ENCODE peak calls at places on chromosomes 16 and 17, in nine cellular contexts. N is psoas muscle, Z is fibroblast of the aortic adventitia, L is stomach, M is PC-9, X is cardiac fibroblast, G is BJ, I is lower leg skin, D is ovary. F is an unnamed sample.

GRCh38 chr16:67608367-67608766 is 36.6 kb upstream of the CARMIL2 start:
- DNase-seq in N (no peak), Z (no peak), L (no peak), M (no peak), X (no peak), G (no peak), I (no peak), D (no peak), F (no peak)

GRCh38 chr17:31650756-31651520 is 208.1 kb downstream of the COPRS start:
- DNase-seq in N (no peak), Z (no peak), L (no peak), M (no peak), X (no peak), G (no peak), I (no peak), D (no peak), F (no peak)

GRCh38 chr16:87210949-87211348 is 106.2 kb downstream of the C16orf95 start:
- DNase-seq in N (no peak), Z (peak), L (no peak), M (no peak), X (peak), G (no peak), I (no peak), D (no peak), F (no peak)

GRCh38 chr16:77569406-77569805 is 134.6 kb upstream of the ADAMTS18 start:
- DNase-seq in N (no peak), Z (no peak), L (no peak), M (no peak), X (no peak), G (no peak), I (no peak), D (no peak), F (no peak)

GRCh38 chr17:78924481-78925151 is 571 bp downstream of the TIMP2 start:
- DNase-seq in N (peak), Z (peak), L (no peak), M (no peak), X (no peak), G (no peak), I (no peak), D (peak), F (no peak)

GRCh38 chr17:12648498-12648897 is 17.2 kb upstream of the MYOCD start:
- DNase-seq in N (no peak), Z (no peak), L (no peak), M (no peak), X (no peak), G (no peak), I (no peak), D (no peak), F (no peak)

GRCh38 chr17:78174870-78175642 is 6.7 kb downstream of the SYNGR2 start:
- DNase-seq in N (peak), Z (no peak), L (peak), M (no peak), X (no peak), G (no peak), I (no peak), D (no peak), F (no peak)

GRCh38 chr16:58366247-58367031 is 25.8 kb upstream of the GINS3 start:
- DNase-seq in N (no peak), Z (peak), L (no peak), M (peak), X (peak), G (no peak), I (no peak), D (no peak), F (peak)

GRCh38 chr16:85554114-85554790 is 58.9 kb upstream of the GSE1 start:
- DNase-seq in N (peak), Z (peak), L (peak), M (peak), X (peak), G (peak), I (peak), D (peak), F (no peak)

GRCh38 chr16:27972500-27972899 is 91.0 kb downstream of the GSG1L start:
- DNase-seq in N (no peak), Z (peak), L (no peak), M (peak), X (peak), G (no peak), I (peak), D (no peak), F (no peak)

GRCh38 chr16:84391151-84391873 is 23.0 kb downstream of the ATP2C2 start:
- DNase-seq in N (no peak), Z (peak), L (no peak), M (no peak), X (no peak), G (no peak), I (no peak), D (no peak), F (no peak)

GRCh38 chr17:82957469-82957795 is 117.6 kb upstream of the ZNF750 start:
- DNase-seq in N (peak), Z (no peak), L (peak), M (no peak), X (no peak), G (no peak), I (no peak), D (no peak), F (no peak)

GRCh38 chr16:87064731-87065720 is 252.2 kb downstream of the C16orf95 start:
- DNase-seq in N (no peak), Z (no peak), L (no peak), M (no peak), X (no peak), G (no peak), I (peak), D (no peak), F (no peak)

GRCh38 chr16:66416981-66417700 is 10.0 kb upstream of the BEAN1 start:
- DNase-seq in N (no peak), Z (peak), L (no peak), M (peak), X (peak), G (no peak), I (peak), D (no peak), F (peak)

GRCh38 chr17:3732171-3732570 is 8.5 kb downstream of the HASPIN start:
- DNase-seq in N (no peak), Z (peak), L (no peak), M (no peak), X (peak), G (no peak), I (no peak), D (no peak), F (no peak)

GRCh38 chr17:63844293-63844672 is 1.8 kb upstream of the SMARCD2 start:
- DNase-seq in N (peak), Z (no peak), L (no peak), M (no peak), X (no peak), G (no peak), I (no peak), D (no peak), F (no peak)

GRCh38 chr17:43366809-43367587 is 31.8 kb upstream of the ARL4D start:
- DNase-seq in N (peak), Z (no peak), L (no peak), M (no peak), X (no peak), G (no peak), I (no peak), D (peak), F (no peak)

GRCh38 chr17:29060475-29060874 is 17.5 kb downstream of the PIPOX start:
- DNase-seq in N (no peak), Z (no peak), L (no peak), M (no peak), X (no peak), G (no peak), I (no peak), D (no peak), F (no peak)

GRCh38 chr17:80804466-80804865 is 187.2 kb upstream of the CHMP6 start:
- DNase-seq in N (no peak), Z (no peak), L (no peak), M (no peak), X (no peak), G (no peak), I (peak), D (no peak), F (no peak)

GRCh38 chr17:82692268-82692667 is 6.2 kb downstream of the RAB40B start:
- DNase-seq in N (peak), Z (no peak), L (no peak), M (no peak), X (no peak), G (no peak), I (no peak), D (no peak), F (no peak)

GRCh38 chr17:21419299-21420239 is 43.4 kb downstream of the KCNJ12 start:
- DNase-seq in N (no peak), Z (no peak), L (no peak), M (no peak), X (no peak), G (no peak), I (peak), D (no peak), F (no peak)

GRCh38 chr17:82870091-82870491 is 30.3 kb upstream of the ZNF750 start:
- DNase-seq in N (peak), Z (no peak), L (no peak), M (no peak), X (no peak), G (no peak), I (no peak), D (no peak), F (no peak)

GRCh38 chr16:72042157-72042660 is 12.1 kb upstream of the HP start:
- DNase-seq in N (peak), Z (no peak), L (no peak), M (peak), X (no peak), G (no peak), I (no peak), D (no peak), F (peak)

GRCh38 chr17:31696184-31696602 is 162.9 kb downstream of the COPRS start:
- DNase-seq in N (peak), Z (peak), L (peak), M (no peak), X (peak), G (peak), I (peak), D (peak), F (peak)

GRCh38 chr17:19341641-19342610 is 20.6 kb downstream of the B9D1 start:
- DNase-seq in N (peak), Z (peak), L (no peak), M (no peak), X (no peak), G (no peak), I (no peak), D (peak), F (no peak)
- H3K4me3 ChIP-seq in N (no peak), Z (no peak), L (no peak), M (no peak), X (no peak), G (no peak), I (no peak), D (no peak), F (no peak)

DNA sequence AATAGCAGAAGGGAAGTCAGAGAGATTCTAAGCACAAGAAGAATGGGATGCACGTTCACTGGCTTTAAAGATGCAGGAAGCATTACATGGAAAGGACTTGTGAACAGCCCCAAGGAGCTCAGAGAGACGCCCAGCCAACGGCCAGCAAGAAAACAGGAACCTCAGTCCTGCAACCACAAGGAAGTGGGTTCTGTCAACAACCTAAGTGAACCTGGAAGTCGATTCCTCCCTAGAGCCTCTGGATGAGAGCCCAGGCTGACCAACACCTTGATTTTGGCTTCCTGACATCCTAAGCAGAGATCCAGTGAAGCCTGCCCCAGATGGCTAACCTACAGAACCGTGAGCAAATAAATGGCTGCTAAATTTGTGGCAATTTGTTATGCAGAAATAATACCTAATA is 24.5 kb downstream of the GPR142 start:
- DNase-seq in N (peak), Z (no peak), L (peak), M (no peak), X (no peak), G (no peak), I (no peak), D (no peak), F (no peak)
- H3K4me3 ChIP-seq in N (no peak), Z (no peak), L (no peak), M (no peak), X (no peak), G (no peak), I (no peak), D (no peak), F (no peak)

GRCh38 chr17:61815863-61816523 is 47.3 kb downstream of the BRIP1 start:
- DNase-seq in N (no peak), Z (no peak), L (no peak), M (no peak), X (no peak), G (no peak), I (no peak), D (no peak), F (no peak)
- H3K4me3 ChIP-seq in N (no peak), Z (no peak), L (no peak), M (no peak), X (no peak), G (no peak), I (no peak), D (no peak), F (no peak)

GRCh38 chr17:35489944-35490343 is 41.4 kb upstream of the SLFN13 start:
- DNase-seq in N (no peak), Z (no peak), L (no peak), M (no peak), X (no peak), G (no peak), I (no peak), D (no peak), F (no peak)

GRCh38 chr17:35493040-35493439 is 44.4 kb downstream of the SLFN12L start:
- DNase-seq in N (no peak), Z (no peak), L (no peak), M (no peak), X (no peak), G (no peak), I (no peak), D (no peak), F (no peak)

GRCh38 chr17:35486920-35487727 is 38.6 kb upstream of the SLFN13 start:
- DNase-seq in N (peak), Z (peak), L (peak), M (no peak), X (peak), G (no peak), I (peak), D (peak), F (peak)

GRCh38 chr17:35496470-35497290 is 40.8 kb downstream of the SLFN12L start:
- DNase-seq in N (no peak), Z (no peak), L (no peak), M (no peak), X (no peak), G (no peak), I (no peak), D (no peak), F (no peak)

DNA sequence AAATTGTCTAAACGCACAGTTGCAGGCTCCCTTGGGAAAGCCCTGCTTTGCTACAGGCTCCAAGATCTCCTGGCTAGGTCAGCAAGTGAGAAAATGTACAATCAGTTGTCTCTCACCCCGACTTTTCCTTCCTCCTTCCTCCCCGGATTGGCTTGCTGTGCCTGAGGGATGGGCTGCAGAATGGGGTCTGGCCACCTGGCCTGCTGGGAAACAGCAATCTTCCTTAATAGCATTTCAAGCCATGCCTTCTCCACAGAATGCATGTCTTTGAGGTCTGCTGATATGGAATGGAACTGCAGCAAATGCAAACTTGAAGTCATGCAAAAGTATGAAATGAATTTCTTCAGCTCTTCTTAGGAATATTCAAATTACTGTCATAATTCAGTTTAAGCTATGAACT is 42.9 kb upstream of the SLFN13 start:
- DNase-seq in N (no peak), Z (no peak), L (no peak), M (no peak), X (no peak), G (no peak), I (no peak), D (no peak), F (no peak)
- H3K4me3 ChIP-seq in N (no peak), Z (no peak), L (no peak), M (no peak), X (no peak), G (no peak), I (no peak), D (no peak), F (no peak)

GRCh38 chr16:13042291-13042690 is 140.9 kb downstream of the SHISA9 start:
- DNase-seq in N (no peak), Z (no peak), L (no peak), M (no peak), X (no peak), G (no peak), I (no peak), D (no peak), F (no peak)

GRCh38 chr16:13041180-13041579 is 139.8 kb downstream of the SHISA9 start:
- DNase-seq in N (no peak), Z (no peak), L (no peak), M (no peak), X (no peak), G (no peak), I (no peak), D (no peak), F (no peak)

GRCh38 chr16:13041646-13042045 is 140.2 kb downstream of the SHISA9 start:
- DNase-seq in N (no peak), Z (no peak), L (no peak), M (no peak), X (no peak), G (no peak), I (no peak), D (no peak), F (no peak)

GRCh38 chr16:13049688-13050087 is 148.3 kb downstream of the SHISA9 start:
- DNase-seq in N (no peak), Z (no peak), L (no peak), M (no peak), X (no peak), G (no peak), I (no peak), D (no peak), F (no peak)

GRCh38 chr16:13046422-13046821 is 145.0 kb downstream of the SHISA9 start:
- DNase-seq in N (no peak), Z (no peak), L (no peak), M (no peak), X (no peak), G (no peak), I (no peak), D (no peak), F (no peak)
- H3K4me3 ChIP-seq in N (no peak), Z (no peak), L (no peak), M (no peak), X (no peak), G (no peak), I (no peak), D (no peak), F (no peak)

F was measured in skeletal muscle cell.